ENCODE peak calls at places on chromosomes 13 and 19, in four cellular contexts. Z, D, L and M are unnamed samples.

GRCh38 chr19:50203281-50204080 is at the start of gene MYH14:
- DNase-seq in Z (no peak), D (peak; percentile 88), L (no peak), M (peak; percentile 52)

GRCh38 chr19:52248256-52248655 is 21.1 kb upstream of the ZNF766 start:
- DNase-seq in Z (peak; percentile 36), D (peak; percentile 19), L (no peak), M (peak; percentile 51)

GRCh38 chr13:40986328-40986856 is 32.7 kb downstream of the ELF1 start:
- DNase-seq in Z (no peak), D (peak; percentile 19), L (no peak), M (no peak)

GRCh38 chr13:23810842-23811241 is 78.4 kb downstream of the MIPEP start:
- DNase-seq in Z (no peak), D (no peak), L (no peak), M (no peak)

GRCh38 chr13:113329656-113330312 is 32.7 kb downstream of the LAMP1 start:
- DNase-seq in Z (no peak), D (no peak), L (no peak), M (no peak)

GRCh38 chr13:111482126-111482525 is 161.7 kb downstream of the TEX29 start:
- DNase-seq in Z (no peak), D (no peak), L (no peak), M (no peak)

GRCh38 chr19:41746593-41747227 is 8.6 kb upstream of the CEACAM6 start:
- DNase-seq in Z (peak; percentile 57), D (peak; percentile 77), L (peak; percentile 11), M (peak; percentile 45)

GRCh38 chr13:88945793-88946192 is 1274.6 kb downstream of the SLITRK5 start:
- DNase-seq in Z (no peak), D (no peak), L (no peak), M (no peak)

GRCh38 chr13:43472344-43472743 is 314.4 kb downstream of the ENOX1 start:
- DNase-seq in Z (no peak), D (no peak), L (no peak), M (no peak)

GRCh38 chr13:33341861-33342452 is 56.4 kb upstream of the STARD13 start:
- DNase-seq in Z (no peak), D (no peak), L (no peak), M (no peak)

GRCh38 chr19:41218615-41219507 is at the start of gene AXL:
- DNase-seq in Z (peak; percentile 45), D (no peak), L (no peak), M (no peak)

GRCh38 chr19:45876161-45876410 is 9.9 kb downstream of the IRF2BP1 start:
- DNase-seq in Z (no peak), D (no peak), L (no peak), M (no peak)

GRCh38 chr13:104297075-104297474 is 1230.9 kb upstream of the SLC10A2 start:
- DNase-seq in Z (no peak), D (no peak), L (no peak), M (no peak)

GRCh38 chr19:47813304-47813994 is 8.3 kb upstream of the CRX start:
- DNase-seq in Z (peak; percentile 89), D (peak; percentile 39), L (peak; percentile 47), M (peak; percentile 88)

GRCh38 chr19:43997631-43998290 is 5.0 kb upstream of the ZNF230 start:
- DNase-seq in Z (no peak), D (no peak), L (no peak), M (no peak)

GRCh38 chr13:28590450-28590849 is 68.5 kb upstream of the POMP start:
- DNase-seq in Z (no peak), D (no peak), L (no peak), M (no peak)

GRCh38 chr13:113952151-113952982 is 21.5 kb downstream of the C13orf46 start:
- DNase-seq in Z (no peak), D (no peak), L (no peak), M (peak; percentile 10)

GRCh38 chr13:42071667-42072419 is 23.4 kb downstream of the DGKH start:
- DNase-seq in Z (no peak), D (no peak), L (no peak), M (peak; percentile 4)

GRCh38 chr19:46637224-46637623 is 1.2 kb upstream of the GNG8 start:
- DNase-seq in Z (no peak), D (no peak), L (no peak), M (no peak)

GRCh38 chr13:36858285-36858684 is 39.3 kb downstream of the RFXAP start:
- DNase-seq in Z (peak; percentile 14), D (peak; percentile 62), L (no peak), M (peak; percentile 37)

GRCh38 chr13:94858856-94859811 is 146.8 kb upstream of the SOX21 start:
- DNase-seq in Z (peak; percentile 66), D (no peak), L (no peak), M (no peak)

GRCh38 chr13:99731747-99732146 is 230.5 kb downstream of the TM9SF2 start:
- DNase-seq in Z (no peak), D (no peak), L (no peak), M (no peak)

GRCh38 chr19:4059931-4060620 is 6.6 kb downstream of the ZBTB7A start:
- DNase-seq in Z (no peak), D (no peak), L (no peak), M (no peak)

GRCh38 chr19:13902993-13903555 is 2.8 kb downstream of the BRME1 start:
- DNase-seq in Z (no peak), D (no peak), L (no peak), M (peak; percentile 41)

GRCh38 chr13:45167611-45168554 is 33.0 kb downstream of the KCTD4 start:
- DNase-seq in Z (no peak), D (no peak), L (no peak), M (no peak)

GRCh38 chr13:114038211-114038613 is 64.3 kb upstream of the C13orf46 start:
- DNase-seq in Z (no peak), D (peak; percentile 10), L (no peak), M (no peak)

GRCh38 chr19:3039641-3040077 is 10.6 kb upstream of the TLE2 start:
- DNase-seq in Z (no peak), D (no peak), L (no peak), M (no peak)

GRCh38 chr13:78712866-78713265 is 53.9 kb upstream of the OBI1 start:
- DNase-seq in Z (no peak), D (no peak), L (no peak), M (no peak)

GRCh38 chr19:56725829-56726424 is 54.4 kb upstream of the ZNF835 start:
- DNase-seq in Z (no peak), D (no peak), L (no peak), M (no peak)

GRCh38 chr19:17496337-17496997 is 15.0 kb upstream of the PGLS start:
- DNase-seq in Z (peak; percentile 90), D (peak; percentile 61), L (peak; percentile 81), M (peak; percentile 82)

GRCh38 chr13:72561791-72562190 is 165.6 kb downstream of the MZT1 start:
- DNase-seq in Z (no peak), D (peak; percentile 7), L (no peak), M (peak; percentile 61)

GRCh38 chr13:113788413-113789135 is 29.5 kb downstream of the TMEM255B start:
- DNase-seq in Z (no peak), D (no peak), L (no peak), M (no peak)

GRCh38 chr19:29499261-29499920 is 26.4 kb upstream of the VSTM2B start:
- DNase-seq in Z (no peak), D (no peak), L (no peak), M (no peak)

GRCh38 chr19:3532154-3533019 is 6.6 kb upstream of the TEKTIP1 start:
- DNase-seq in Z (no peak), D (no peak), L (no peak), M (no peak)